ENCODE peak calls at places on chromosome 4, in nine cellular contexts. B is thyroid gland, P is IMR-90, E is left ventricle myocardium inferior, R is breast epithelium, M is GM23248, G is pancreas, Q is neuronal stem cell, I is body of pancreas. J is an unnamed sample.

GRCh38 chr4:94763500-94763899 is 5.7 kb downstream of the BMPR1B start:
- DNase-seq in G (no peak), E (no peak), R (no peak), Q (no peak), M (no peak), I (no peak), B (no peak), P (no peak), J (no peak)

GRCh38 chr4:10803944-10804343 is 119.4 kb upstream of the CLNK start:
- DNase-seq in B (no peak), I (no peak), P (no peak), E (no peak), Q (no peak), M (peak; percentile 1), R (no peak), G (no peak), J (no peak)

GRCh38 chr4:36712013-36712412 is 430.6 kb downstream of the DTHD1 start:
- DNase-seq in Q (no peak), M (no peak), R (no peak), B (no peak), I (no peak), E (no peak), G (no peak), P (no peak), J (no peak)

GRCh38 chr4:83267121-83267834 is 17.3 kb downstream of the COQ2 start:
- DNase-seq in R (no peak), G (no peak), B (peak; percentile 11), Q (no peak), P (peak; percentile 74), M (peak; percentile 86), I (no peak), E (no peak), J (no peak)

GRCh38 chr4:54423066-54423465 is 194.0 kb downstream of the PDGFRA start:
- DNase-seq in E (no peak), M (peak; percentile 90), Q (no peak), R (no peak), P (peak; percentile 59), B (no peak), I (no peak), G (no peak), J (no peak)

GRCh38 chr4:125421547-125421946 is 106.8 kb downstream of the FAT4 start:
- DNase-seq in I (no peak), R (no peak), E (no peak), P (no peak), G (no peak), Q (no peak), B (no peak), M (no peak), J (no peak)

GRCh38 chr4:132642196-132642817 is 506.8 kb upstream of the PCDH10 start:
- DNase-seq in I (peak; percentile 30), Q (peak; percentile 53), E (no peak), M (peak; percentile 27), P (peak; percentile 12), B (no peak), G (no peak), R (no peak), J (no peak)

GRCh38 chr4:182649698-182650477 is 267.3 kb downstream of the DCTD start:
- DNase-seq in Q (no peak), R (no peak), I (no peak), E (no peak), P (peak; percentile 68), G (no peak), B (no peak), M (no peak), J (no peak)

GRCh38 chr4:115851918-115852766 is 738.7 kb upstream of the NDST4 start:
- DNase-seq in Q (peak; percentile 40), P (no peak), M (peak; percentile 56), E (no peak), G (no peak), R (no peak), I (peak; percentile 78), B (peak; percentile 29), J (no peak)

GRCh38 chr4:6199344-6199921 is 916 bp downstream of the JAKMIP1 start:
- DNase-seq in E (no peak), G (no peak), Q (no peak), P (no peak), M (no peak), R (no peak), B (no peak), I (no peak), J (no peak)

GRCh38 chr4:159446266-159446976 is 343.5 kb downstream of the RAPGEF2 start:
- DNase-seq in B (peak; percentile 11), P (peak; percentile 84), Q (peak; percentile 53), E (no peak), M (peak; percentile 86), R (no peak), G (no peak), I (peak; percentile 41), J (no peak)

GRCh38 chr4:51932261-51932660 is 87.9 kb downstream of the LRRC66 start:
- DNase-seq in E (no peak), P (no peak), I (no peak), M (peak; percentile 45), R (no peak), G (no peak), B (no peak), Q (no peak), J (no peak)

GRCh38 chr4:110130578-110131358 is 67.6 kb downstream of the ELOVL6 start:
- DNase-seq in M (no peak), E (no peak), P (no peak), R (no peak), I (no peak), B (no peak), Q (no peak), G (no peak), J (no peak)

GRCh38 chr4:163556169-163556568 is 61.7 kb downstream of the TMA16 start:
- DNase-seq in R (no peak), B (no peak), E (no peak), P (peak; percentile 10), G (no peak), Q (no peak), I (no peak), M (no peak), J (peak; percentile 23)

DNA sequence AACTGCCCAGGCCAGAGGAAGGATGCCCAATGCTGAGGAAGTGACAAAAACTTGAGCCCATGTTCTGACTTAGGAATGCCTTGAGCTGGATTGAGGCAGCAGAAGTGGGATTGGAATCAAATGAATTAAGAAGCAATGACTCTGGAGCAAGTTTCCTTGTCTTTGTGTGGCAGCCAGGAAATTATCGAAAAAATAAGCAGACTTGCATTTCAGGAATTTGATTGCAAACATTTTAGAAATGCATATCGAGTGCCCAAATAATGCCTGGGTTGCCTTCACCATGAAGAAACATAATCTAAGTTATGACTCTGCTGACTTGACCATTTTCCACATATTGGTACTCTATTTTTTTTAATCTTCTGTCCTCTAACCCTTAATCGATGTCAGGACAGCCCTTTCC is 9.5 kb downstream of the CYTL1 start:
- DNase-seq in M (peak; percentile 26), E (no peak), G (no peak), I (no peak), R (no peak), B (no peak), P (no peak), Q (no peak), J (no peak)
- H3K27me3 ChIP-seq in M (peaks cover 53% of the 10 kb centered on the region), E (peaks cover 82% of the 10 kb centered on the region), G (no peaks in the 10 kb centered on the region), I (no peaks in the 10 kb centered on the region), R (no peaks in the 10 kb centered on the region), B (no peaks in the 10 kb centered on the region), P (peaks cover 33% of the 10 kb centered on the region), Q (no peaks in the 10 kb centered on the region), J (no peaks in the 10 kb centered on the region)

DNA sequence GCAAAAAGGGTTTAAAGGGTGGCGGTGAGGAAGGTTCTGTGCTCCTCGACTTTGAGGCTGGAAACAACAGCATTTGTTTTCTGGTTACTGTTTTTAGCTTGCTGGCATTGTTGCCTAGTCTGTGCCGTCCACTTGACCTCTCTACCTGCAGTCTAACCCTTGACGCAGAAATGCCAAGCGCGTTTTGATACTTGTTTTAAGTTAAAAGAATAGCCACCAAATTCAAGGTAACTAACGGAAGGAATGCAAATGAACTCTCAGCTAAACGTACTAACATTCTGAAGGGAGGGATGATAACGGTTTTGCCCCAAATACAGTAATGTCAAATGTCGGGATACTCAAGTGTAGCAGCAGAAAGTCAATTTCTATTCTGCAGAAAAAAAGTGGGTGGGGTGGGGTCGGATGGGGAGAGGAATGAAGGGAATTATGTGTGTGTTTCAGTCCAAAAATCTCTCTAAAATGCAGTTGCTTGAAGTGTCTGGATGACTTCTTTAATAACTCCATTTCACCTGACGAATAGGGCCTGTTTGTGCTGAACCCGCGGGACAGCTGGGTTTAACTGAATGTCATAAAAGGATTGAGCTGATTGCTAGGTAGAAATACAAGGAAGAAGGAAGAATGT is 3.4 kb upstream of the NKX6-1 start:
- DNase-seq in B (no peak), I (no peak), R (no peak), E (no peak), Q (no peak), P (no peak), G (no peak), M (no peak), J (no peak)
- H3K27me3 ChIP-seq in B (no peaks in the 10 kb centered on the region), I (no peaks in the 10 kb centered on the region), R (peaks cover 11% of the 10 kb centered on the region), E (peaks cover 100% of the 10 kb centered on the region), Q (peaks cover 67% of the 10 kb centered on the region), P (peaks cover 62% of the 10 kb centered on the region), G (peaks cover 6% of the 10 kb centered on the region), M (peaks cover 87% of the 10 kb centered on the region), J (peaks cover 10% of the 10 kb centered on the region)

DNA sequence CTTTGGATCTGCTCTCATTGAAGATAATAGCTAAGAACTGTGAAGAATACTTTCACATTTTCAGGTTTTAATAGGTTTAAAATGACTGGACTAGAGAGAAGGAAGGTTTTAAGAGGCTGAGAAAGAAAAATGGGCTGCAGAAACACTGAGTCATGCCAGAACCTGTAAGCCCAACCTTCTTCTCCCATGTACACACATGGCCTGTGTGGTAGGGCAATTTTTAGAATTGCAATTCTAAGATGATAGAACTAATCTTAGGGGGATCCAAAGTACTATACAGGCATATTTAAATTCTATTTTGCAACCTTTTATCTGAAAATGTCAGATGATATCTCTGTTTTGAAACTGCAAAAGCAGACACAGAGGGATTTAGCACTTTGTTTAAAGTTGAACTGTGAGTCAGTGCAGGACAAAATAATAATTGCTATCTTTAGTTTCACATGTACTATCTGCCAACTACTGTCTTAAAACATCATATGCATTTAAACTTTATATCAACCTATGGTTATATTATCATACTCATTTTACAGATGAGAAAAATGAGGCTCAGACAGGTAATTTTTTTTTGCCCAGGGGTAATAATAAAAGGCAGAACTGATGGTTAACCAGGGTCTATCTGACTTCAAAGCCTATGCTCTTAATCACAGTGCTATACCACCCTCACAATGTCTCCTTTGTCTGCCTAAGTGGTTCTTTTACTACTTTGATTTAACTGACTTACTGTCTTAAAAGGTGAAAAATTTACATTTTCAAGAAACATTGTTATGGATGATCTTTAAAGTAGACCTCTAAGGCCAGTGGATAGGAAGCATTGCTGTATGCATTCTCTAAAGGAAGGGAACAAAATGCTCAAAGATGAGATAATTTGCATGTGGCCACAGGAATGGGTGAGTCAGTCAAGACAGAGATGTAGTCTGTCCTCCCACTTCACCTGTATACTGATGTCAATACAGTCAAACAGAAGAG is 4.3 kb downstream of the TMPRSS11E start:
- DNase-seq in Q (no peak), B (no peak), E (no peak), M (peak; percentile 25), P (peak; percentile 4), G (no peak), R (no peak), I (no peak), J (no peak)
- H3K27me3 ChIP-seq in Q (no peaks in the 10 kb centered on the region), B (no peaks in the 10 kb centered on the region), E (no peaks in the 10 kb centered on the region), M (peaks cover 29% of the 10 kb centered on the region), P (no peaks in the 10 kb centered on the region), G (no peaks in the 10 kb centered on the region), R (no peaks in the 10 kb centered on the region), I (no peaks in the 10 kb centered on the region), J (no peaks in the 10 kb centered on the region)

DNA sequence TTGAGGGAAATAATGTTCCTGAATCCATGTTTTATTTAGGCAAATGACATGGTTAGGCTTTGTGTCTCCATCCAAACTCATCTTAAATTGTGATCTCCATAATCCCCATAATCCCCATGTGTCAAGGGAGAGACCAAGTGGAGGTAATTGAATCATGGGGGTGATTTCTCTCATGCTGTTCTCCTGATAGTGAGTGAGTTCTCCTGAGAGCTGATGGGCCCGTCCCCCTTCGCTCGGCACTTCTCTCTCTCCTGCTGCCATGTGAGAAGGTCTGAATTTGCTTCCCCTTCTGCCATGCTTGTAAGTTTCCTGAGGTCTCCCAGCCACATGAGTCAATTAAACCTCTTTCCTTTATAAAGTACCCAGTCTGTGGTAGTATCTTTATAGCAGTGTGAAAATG is 563.0 kb upstream of the NR3C2 start:
- DNase-seq in P (no peak), B (no peak), I (no peak), E (no peak), R (no peak), M (no peak), Q (no peak), G (no peak), J (no peak)
- H3K27me3 ChIP-seq in P (no peaks in the 10 kb centered on the region), B (no peaks in the 10 kb centered on the region), I (no peaks in the 10 kb centered on the region), E (no peaks in the 10 kb centered on the region), R (no peaks in the 10 kb centered on the region), M (no peaks in the 10 kb centered on the region), Q (no peaks in the 10 kb centered on the region), G (no peaks in the 10 kb centered on the region), J (no peaks in the 10 kb centered on the region)

J was measured in naive thymus-derived CD4-positive, alpha-beta T cell.